ENCODE peak calls at places on chromosomes 7 and 10, in four cellular contexts. J is pancreas, R is fibroblast of villous mesenchyme, Z is LNCaP clone FGC. U is an unnamed sample.

GRCh38 chr7:128236924-128237586 is 4.0 kb upstream of the LEP start:
- DNase-seq in J (no peak), R (peak), Z (no peak), U (peak)

GRCh38 chr10:109958059-109958458 is 34.7 kb upstream of the XPNPEP1 start:
- DNase-seq in J (no peak), R (no peak), Z (no peak), U (no peak)

GRCh38 chr7:32115831-32116230 is 45.6 kb upstream of the PDE1C start:
- DNase-seq in J (no peak), R (no peak), Z (no peak), U (no peak)

GRCh38 chr10:91883549-91884542 is 25.4 kb downstream of the FGFBP3 start:
- DNase-seq in J (no peak), R (peak), Z (no peak), U (no peak)

GRCh38 chr10:111203615-111204014 is 126.8 kb downstream of the ADRA2A start:
- DNase-seq in J (no peak), R (peak), Z (no peak), U (no peak)

GRCh38 chr10:55024718-55025117 is 223.7 kb upstream of the PCDH15 start:
- DNase-seq in J (no peak), R (no peak), Z (no peak), U (no peak)

GRCh38 chr10:103111918-103112877 is 80.9 kb downstream of the NT5C2 start:
- DNase-seq in J (no peak), R (no peak), Z (peak), U (no peak)

GRCh38 chr7:85065888-85066485 is 120.9 kb downstream of the SEMA3D start:
- DNase-seq in J (no peak), R (no peak), Z (no peak), U (no peak)

GRCh38 chr10:62082729-62083412 is 181.4 kb downstream of the ARID5B start:
- DNase-seq in J (no peak), R (peak), Z (no peak), U (no peak)

GRCh38 chr10:122561792-122562191 is 1.2 kb downstream of the DMBT1 start:
- DNase-seq in J (no peak), R (no peak), Z (no peak), U (no peak)

GRCh38 chr7:133126422-133126821 is 44.5 kb upstream of the CHCHD3 start:
- DNase-seq in J (no peak), R (no peak), Z (no peak), U (no peak)

GRCh38 chr10:73110345-73110849 is at the start of gene NUDT13:
- DNase-seq in J (no peak), R (peak), Z (no peak), U (no peak)

GRCh38 chr7:135509589-135509838 is 388 bp downstream of the CNOT4 start:
- DNase-seq in J (no peak), R (peak), Z (no peak), U (no peak)

GRCh38 chr10:129462257-129462795 is 4.7 kb upstream of the MGMT start:
- DNase-seq in J (no peak), R (no peak), Z (no peak), U (no peak)

GRCh38 chr10:114290038-114290437 is 51.0 kb downstream of the VWA2 start:
- DNase-seq in J (no peak), R (no peak), Z (no peak), U (no peak)

DNA sequence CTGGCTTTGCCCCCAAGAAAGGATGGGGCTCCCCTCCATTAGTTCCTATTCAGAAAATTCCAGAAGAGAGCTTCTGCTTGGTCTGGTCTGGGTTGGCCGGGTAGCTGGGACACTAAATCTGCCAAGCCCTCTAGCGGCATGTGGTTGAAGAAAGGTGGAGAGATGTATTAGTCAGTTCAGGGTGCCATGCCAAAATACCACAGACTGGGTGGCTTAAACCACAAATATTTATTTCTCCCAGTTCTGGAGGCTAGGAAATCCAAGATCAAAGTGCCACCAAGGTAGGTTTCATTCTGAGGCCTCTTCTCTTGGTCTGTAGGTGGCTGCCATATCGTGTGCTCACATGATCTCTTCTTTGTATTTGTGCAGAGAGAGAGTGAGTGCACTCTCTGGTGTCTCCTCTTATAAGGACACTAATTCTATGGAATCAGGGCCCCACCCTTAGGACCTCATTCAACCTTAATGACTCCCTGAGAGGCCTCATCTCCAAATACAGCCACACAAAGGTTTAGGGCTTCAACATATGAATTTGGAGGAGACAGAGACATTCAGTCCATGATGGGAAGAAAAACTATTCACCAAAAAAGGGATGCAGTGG is 38.7 kb upstream of the MTPAP start:
- DNase-seq in J (no peak), R (no peak), Z (no peak), U (no peak)
- TF ChIP-seq CTCF in J (no peak), R (no peak), Z (no peak), U (no peak)

DNA sequence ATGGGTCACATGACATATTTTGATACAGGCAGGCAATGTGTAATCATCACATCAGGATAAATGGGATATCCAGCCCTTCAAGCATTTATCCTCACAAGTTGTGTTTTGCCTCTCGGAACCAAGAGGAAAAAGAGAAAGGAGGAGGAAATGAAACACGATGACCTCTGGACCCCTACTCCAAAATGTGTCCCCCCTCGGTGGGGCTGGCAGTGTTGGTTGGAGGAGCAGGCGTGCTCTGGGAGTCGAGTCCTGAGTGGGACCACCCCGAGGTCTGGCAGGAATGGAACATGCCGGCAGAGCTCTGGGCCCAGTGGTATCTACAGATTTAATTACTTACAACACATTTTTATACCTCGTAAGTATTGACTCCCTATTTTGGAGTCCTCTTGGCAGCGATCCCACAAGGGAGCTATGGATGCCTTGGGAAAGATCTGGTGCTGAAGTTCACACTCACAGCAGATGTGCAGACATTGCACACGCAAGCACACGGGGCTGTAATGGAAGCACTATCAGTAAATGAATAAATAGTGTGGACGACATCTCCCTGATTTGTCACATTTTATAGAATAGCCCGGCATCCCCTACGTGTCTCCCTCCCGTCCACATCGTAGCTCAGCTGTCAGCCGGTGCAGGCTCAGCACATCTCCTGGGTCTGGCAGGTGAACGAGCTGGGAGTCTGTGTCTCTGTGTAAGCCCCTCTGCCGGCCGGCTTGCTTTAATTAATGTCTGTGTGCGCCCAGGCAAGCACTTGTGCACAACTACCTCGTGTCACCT is 603.0 kb downstream of the LRMDA start:
- DNase-seq in J (no peak), R (no peak), Z (no peak), U (no peak)
- H3K4me3 ChIP-seq in J (no peak), R (no peak), Z (no peak), U (no peak)

GRCh38 chr10:101351477-101351876 is 2.5 kb upstream of the BTRC start:
- DNase-seq in J (no peak), R (no peak), Z (no peak), U (no peak)

GRCh38 chr10:101356132-101356531 is 2.2 kb downstream of the BTRC start:
- DNase-seq in J (no peak), R (no peak), Z (no peak), U (no peak)

GRCh38 chr10:101354584-101355070 is 662 bp downstream of the BTRC start:
- DNase-seq in J (no peak), R (no peak), Z (no peak), U (no peak)

GRCh38 chr10:101355307-101355706 is 1.3 kb downstream of the BTRC start:
- DNase-seq in J (no peak), R (no peak), Z (no peak), U (no peak)

DNA sequence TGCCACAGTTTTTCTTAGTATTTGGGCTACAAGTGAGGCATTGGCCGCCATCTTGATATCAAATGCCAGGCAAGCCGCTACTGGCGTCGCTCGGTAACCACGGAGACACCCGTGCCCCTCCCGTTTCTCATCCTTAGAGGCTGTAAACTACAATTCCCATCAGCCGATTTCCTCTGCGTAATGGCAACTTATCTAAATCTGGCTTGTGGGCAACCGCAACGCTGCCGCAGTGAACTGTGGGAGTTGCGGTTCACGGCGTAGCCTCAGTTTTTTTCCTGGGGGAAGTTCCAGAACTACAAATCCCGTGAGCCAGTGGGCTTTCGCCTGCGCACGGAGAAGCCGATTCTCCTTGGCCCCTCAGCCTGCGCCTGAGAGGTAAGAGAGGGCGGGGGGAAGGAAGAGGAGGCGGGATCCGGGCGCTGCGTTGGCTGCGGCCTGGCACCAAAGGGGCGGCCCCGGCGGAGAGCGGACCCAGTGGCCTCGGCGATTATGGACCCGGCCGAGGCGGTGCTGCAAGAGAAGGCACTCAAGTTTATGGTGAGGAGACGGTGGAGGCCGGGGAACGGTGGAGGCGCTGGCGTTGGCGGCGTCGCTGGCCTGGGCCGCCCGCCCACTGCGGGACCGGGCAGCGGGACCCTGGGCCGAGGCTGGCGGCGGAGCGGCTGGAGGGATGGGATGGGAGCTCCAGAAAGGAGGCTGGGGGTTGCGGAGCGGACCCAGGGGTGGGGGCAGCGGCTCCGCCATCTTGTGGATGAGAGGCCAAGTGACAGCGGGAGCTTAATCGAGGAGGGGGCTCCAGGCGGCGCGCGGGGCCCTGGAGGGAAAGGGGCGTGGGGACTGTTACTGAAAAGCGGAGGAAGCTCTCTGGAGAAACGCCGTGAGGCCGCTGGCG is at the start of gene BTRC:
- DNase-seq in J (peak), R (peak), Z (peak), U (peak)
- TF ChIP-seq CTCF in J (no peak), R (no peak), Z (no peak), U (no peak)

GRCh38 chr7:131159961-131160361 is 167.7 kb upstream of the MKLN1 start:
- DNase-seq in J (no peak), R (peak), Z (peak), U (no peak)

GRCh38 chr7:131166066-131166465 is 161.6 kb upstream of the MKLN1 start:
- DNase-seq in J (no peak), R (no peak), Z (no peak), U (no peak)

GRCh38 chr7:131161103-131161502 is 166.6 kb upstream of the MKLN1 start:
- DNase-seq in J (no peak), R (no peak), Z (no peak), U (no peak)

GRCh38 chr7:131164900-131165254 is 162.8 kb upstream of the MKLN1 start:
- DNase-seq in J (no peak), R (no peak), Z (no peak), U (no peak)

GRCh38 chr7:131164025-131164899 is 163.4 kb upstream of the MKLN1 start:
- DNase-seq in J (no peak), R (peak), Z (no peak), U (peak)
- H3K4me3 ChIP-seq in J (no peak), R (no peak), Z (no peak), U (no peak)

GRCh38 chr7:116988363-116988989 is 35.2 kb downstream of the ST7 start:
- DNase-seq in J (no peak), R (peak), Z (no peak), U (no peak)
- TF ChIP-seq CTCF in J (peak), R (peak), Z (peak), U (no peak)

GRCh38 chr10:119211176-119211575 is 3.8 kb downstream of the GRK5 start:
- DNase-seq in J (no peak), R (peak), Z (peak), U (no peak)
- H3K4me3 ChIP-seq in J (no peak), R (peak), Z (no peak), U (no peak)

GRCh38 chr10:44260286-44260928 is 124.5 kb downstream of the CXCL12 start:
- DNase-seq in J (no peak), R (no peak), Z (no peak), U (no peak)

GRCh38 chr10:44261296-44261695 is 123.6 kb downstream of the CXCL12 start:
- DNase-seq in J (no peak), R (no peak), Z (no peak), U (no peak)

GRCh38 chr10:44258019-44258418 is 126.9 kb downstream of the CXCL12 start:
- DNase-seq in J (no peak), R (no peak), Z (no peak), U (no peak)

GRCh38 chr10:44259090-44259874 is 125.6 kb downstream of the CXCL12 start:
- DNase-seq in J (no peak), R (no peak), Z (no peak), U (no peak)

GRCh38 chr10:44258460-44259089 is 126.3 kb downstream of the CXCL12 start:
- DNase-seq in J (no peak), R (no peak), Z (no peak), U (no peak)
- TF ChIP-seq CTCF in J (no peak), R (no peak), Z (no peak), U (no peak)

GRCh38 chr7:30595461-30596042 is 874 bp downstream of the GARS1 start:
- DNase-seq in J (no peak), R (no peak), Z (no peak), U (no peak)

GRCh38 chr7:30596043-30596641 is 1.5 kb downstream of the GARS1 start:
- DNase-seq in J (no peak), R (peak), Z (peak), U (no peak)

GRCh38 chr7:30598121-30598876 is 3.6 kb downstream of the GARS1 start:
- DNase-seq in J (no peak), R (peak), Z (no peak), U (no peak)

GRCh38 chr7:30594540-30595460 is at the start of gene GARS1:
- DNase-seq in J (peak), R (peak), Z (peak), U (peak)

DNA sequence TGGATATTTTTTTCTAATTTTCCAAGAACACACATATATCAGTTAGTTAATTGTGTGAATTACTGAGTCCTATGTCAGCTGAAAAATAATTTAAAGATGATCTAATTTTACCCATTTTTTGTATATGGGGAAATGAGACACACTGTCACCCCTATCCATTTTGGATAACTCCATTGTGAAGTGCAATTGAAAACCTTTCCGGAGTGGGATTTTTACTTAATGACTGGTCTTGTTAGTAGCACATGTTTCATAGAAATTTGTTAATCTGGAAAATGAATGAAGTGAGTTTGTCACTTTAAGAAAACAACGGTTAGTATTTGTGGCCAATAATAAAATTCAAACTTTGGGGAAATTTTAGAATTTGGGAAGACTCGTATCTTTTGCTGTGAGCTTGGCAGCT is 2.0 kb downstream of the GARS1 start:
- DNase-seq in J (no peak), R (no peak), Z (no peak), U (no peak)
- H3K4me3 ChIP-seq in J (no peak), R (peak), Z (peak), U (peak)

GRCh38 chr7:39746162-39746782 is 122.9 kb downstream of the RALA start:
- DNase-seq in J (peak), R (peak), Z (no peak), U (peak)
- TF ChIP-seq CTCF in J (peak), R (peak), Z (peak), U (peak)